ENCODE peak calls at places on chromosome 10, in five cellular contexts. R is Ammon's horn; Z is GM10248; Y is stimulated activated naive B cell treated with anti-CD40 and anti-IgM and Interleukin-4, amounts not matched to agents 10 μg/mL and 1 μg/mL and 100 μg/mL, for 72 hours; V is lower leg skin. I is an unnamed sample.

GRCh38 chr10:131802991-131803390 is 97.8 kb upstream of the PPP2R2D start:
- DNase-seq in R (no peak), Z (no peak), Y (no peak), V (peak; percentile 50), I (peak; percentile 13)

GRCh38 chr10:90326498-90327267 is 531.2 kb downstream of the HTR7 start:
- DNase-seq in R (no peak), Z (no peak), Y (no peak), V (no peak), I (no peak)

GRCh38 chr10:34666008-34666700 is 148.9 kb downstream of the PARD3 start:
- DNase-seq in R (peak; percentile 75), Z (peak; percentile 48), Y (no peak), V (no peak), I (peak; percentile 62)

GRCh38 chr10:77925795-77926565 is 575 bp downstream of the DLG5 start:
- DNase-seq in R (peak; percentile 53), Z (peak; percentile 56), Y (peak; percentile 29), V (peak; percentile 89), I (peak; percentile 56)

GRCh38 chr10:132465889-132466519 is 69.0 kb downstream of the PWWP2B start:
- DNase-seq in R (no peak), Z (no peak), Y (no peak), V (no peak), I (no peak)

GRCh38 chr10:91006752-91007346 is 86.0 kb upstream of the ANKRD1 start:
- DNase-seq in R (no peak), Z (peak; percentile 38), Y (no peak), V (no peak), I (no peak)

GRCh38 chr10:99647601-99648151 is 11.6 kb upstream of the ENTPD7 start:
- DNase-seq in R (no peak), Z (no peak), Y (no peak), V (no peak), I (no peak)

GRCh38 chr10:51564896-51565505 is 134.4 kb downstream of the CSTF2T start:
- DNase-seq in R (peak; percentile 4), Z (no peak), Y (no peak), V (no peak), I (no peak)

GRCh38 chr10:116815641-116816415 is 33.5 kb upstream of the ENO4 start:
- DNase-seq in R (no peak), Z (no peak), Y (no peak), V (peak; percentile 65), I (no peak)

GRCh38 chr10:118694848-118695247 is 59.9 kb downstream of the CACUL1 start:
- DNase-seq in R (no peak), Z (no peak), Y (no peak), V (no peak), I (no peak)

GRCh38 chr10:44253769-44254462 is 131.0 kb downstream of the CXCL12 start:
- DNase-seq in R (no peak), Z (no peak), Y (no peak), V (no peak), I (no peak)

GRCh38 chr10:110422548-110422947 is 75.2 kb upstream of the DUSP5 start:
- DNase-seq in R (no peak), Z (no peak), Y (no peak), V (no peak), I (no peak)

GRCh38 chr10:92640110-92640509 is 47.2 kb downstream of the KIF11 start:
- DNase-seq in R (no peak), Z (no peak), Y (no peak), V (no peak), I (no peak)

GRCh38 chr10:97234403-97234802 is 48.6 kb upstream of the SLIT1 start:
- DNase-seq in R (peak; percentile 54), Z (no peak), Y (no peak), V (no peak), I (no peak)

GRCh38 chr10:98295401-98295811 is 27.4 kb upstream of the LOXL4 start:
- DNase-seq in R (peak; percentile 64), Z (no peak), Y (no peak), V (peak; percentile 79), I (no peak)

GRCh38 chr10:133070810-133071209 is 16.9 kb upstream of the ADGRA1 start:
- DNase-seq in R (no peak), Z (no peak), Y (no peak), V (no peak), I (no peak)

GRCh38 chr10:7471720-7472367 is 61.0 kb upstream of the SFMBT2 start:
- DNase-seq in R (peak; percentile 58), Z (peak; percentile 67), Y (peak; percentile 86), V (peak; percentile 42), I (no peak)

GRCh38 chr10:109978481-109978880 is 29.3 kb upstream of the ADD3 start:
- DNase-seq in R (peak; percentile 57), Z (peak; percentile 52), Y (peak; percentile 14), V (peak; percentile 90), I (no peak)

GRCh38 chr10:132520147-132520811 is 17.3 kb upstream of the INPP5A start:
- DNase-seq in R (no peak), Z (no peak), Y (no peak), V (peak; percentile 86), I (peak; percentile 69)